ENCODE peak calls at places on chromosomes 7 and 10, in four cellular contexts. V is NCI-H1694 treated with DMSO at 0.1 percent for 48 hours, D is myocyte, L is DMS 273 treated with DMSO at 0.1 percent for 48 hours. R is an unnamed sample.

GRCh38 chr7:45703373-45703821 is 129.2 kb downstream of the ADCY1 start:
- DNase-seq in V (no peak), D (no peak), L (no peak), R (no peak)

GRCh38 chr10:116122126-116122525 is 150.9 kb downstream of the GFRA1 start:
- DNase-seq in L (no peak), D (no peak), V (no peak), R (no peak)

GRCh38 chr7:41796331-41796730 is 93.4 kb upstream of the INHBA start:
- DNase-seq in V (no peak), L (no peak), D (no peak), R (no peak)

GRCh38 chr10:49332768-49333167 is 33.8 kb downstream of the C10orf71 start:
- DNase-seq in L (no peak), V (no peak), D (no peak), R (no peak)

GRCh38 chr7:29883462-29884398 is 77.4 kb downstream of the WIPF3 start:
- DNase-seq in D (no peak), L (no peak), V (no peak), R (no peak)

GRCh38 chr10:32005050-32005449 is 51.2 kb downstream of the KIF5B start:
- DNase-seq in L (peak), D (peak), V (peak), R (no peak)

GRCh38 chr7:85776691-85777363 is 590.0 kb upstream of the SEMA3D start:
- DNase-seq in D (no peak), V (no peak), L (no peak), R (no peak)

GRCh38 chr7:90660819-90661218 is 64.7 kb downstream of the CDK14 start:
- DNase-seq in L (no peak), V (no peak), D (no peak), R (no peak)

GRCh38 chr10:71513896-71514295 is 117.2 kb downstream of the CDH23 start:
- DNase-seq in V (no peak), L (no peak), D (no peak), R (no peak)

GRCh38 chr7:156639426-156640256 is 933 bp upstream of the RNF32 start:
- DNase-seq in V (no peak), D (no peak), L (no peak), R (no peak)

GRCh38 chr7:93117852-93118530 is at the start of gene SAMD9:
- DNase-seq in L (peak), D (peak), V (peak), R (no peak)

GRCh38 chr10:44806895-44807294 is 104.2 kb upstream of the TMEM72 start:
- DNase-seq in D (no peak), L (no peak), V (no peak), R (no peak)

GRCh38 chr10:129193148-129193547 is 273.9 kb upstream of the MGMT start:
- DNase-seq in L (no peak), D (no peak), V (no peak), R (no peak)

GRCh38 chr7:98203261-98203963 is 7.8 kb upstream of the BHLHA15 start:
- DNase-seq in L (no peak), V (no peak), D (no peak), R (no peak)

GRCh38 chr10:4984971-4985594 is 18.6 kb downstream of the AKR1C2 start:
- DNase-seq in D (peak), L (no peak), V (no peak), R (no peak)

GRCh38 chr10:49093922-49094321 is 21.4 kb downstream of the VSTM4 start:
- DNase-seq in D (no peak), V (no peak), L (no peak), R (no peak)

R was measured in left ventricle myocardium inferior.